ENCODE peak calls at places on chromosomes 2 and 18, in five cellular contexts. L is DMS 273 treated with DMSO at 0.1 percent for 48 hours; O is amniotic epithelial cell; N is renal cortical epithelial cell; D is central memory CD4-positive, alpha-beta T cell. S is an unnamed sample.

GRCh38 chr2:37775908-37776250 is 104.4 kb upstream of the CDC42EP3 start:
- DNase-seq in N (peak), O (peak), D (no peak), L (no peak), S (no peak)

GRCh38 chr2:54052825-54053718 is 62.3 kb upstream of the ACYP2 start:
- DNase-seq in O (no peak), N (no peak), L (no peak), D (no peak), S (peak)

GRCh38 chr2:240397542-240397916 is 37.9 kb upstream of the GPC1 start:
- DNase-seq in L (no peak), N (no peak), D (no peak), O (no peak), S (no peak)

GRCh38 chr2:145597011-145597410 is 1077.1 kb upstream of the ZEB2 start:
- DNase-seq in O (peak), L (no peak), N (peak), D (no peak), S (no peak)

GRCh38 chr2:55856936-55857335 is 66.6 kb downstream of the EFEMP1 start:
- DNase-seq in D (no peak), O (peak), L (no peak), N (peak), S (no peak)

GRCh38 chr2:16653083-16653375 is 12.6 kb downstream of the CYRIA start:
- DNase-seq in L (no peak), N (no peak), O (no peak), D (no peak), S (no peak)

GRCh38 chr2:70748002-70748779 is 19.8 kb downstream of the ADD2 start:
- DNase-seq in N (no peak), D (no peak), L (no peak), O (no peak), S (no peak)

GRCh38 chr18:5451130-5451529 is 92.7 kb downstream of the EPB41L3 start:
- DNase-seq in N (no peak), O (no peak), D (no peak), L (no peak), S (no peak)

GRCh38 chr2:68693947-68694346 is 40.7 kb upstream of the ARHGAP25 start:
- DNase-seq in L (peak), D (no peak), N (no peak), O (no peak), S (peak)

GRCh38 chr2:8116661-8117060 is 565.2 kb upstream of the ID2 start:
- DNase-seq in L (no peak), D (no peak), O (no peak), N (no peak), S (no peak)

GRCh38 chr2:25252291-25253152 is 84.1 kb upstream of the POMC start:
- DNase-seq in O (peak), L (no peak), D (peak), N (peak), S (peak)

GRCh38 chr2:39225564-39225963 is 18.2 kb downstream of the CDKL4 start:
- DNase-seq in O (no peak), N (no peak), D (no peak), L (no peak), S (no peak)

GRCh38 chr18:57052759-57053158 is 94.1 kb upstream of the BOD1L2 start:
- DNase-seq in O (no peak), D (no peak), L (no peak), N (no peak), S (no peak)

GRCh38 chr18:50649821-50650220 is 89.9 kb downstream of the MAPK4 start:
- DNase-seq in N (peak), L (no peak), O (peak), D (no peak), S (no peak)

GRCh38 chr18:8163287-8163959 is 445.8 kb upstream of the RAB12 start:
- DNase-seq in L (no peak), D (no peak), O (no peak), N (no peak), S (no peak)

GRCh38 chr2:19933351-19933981 is 31.7 kb upstream of the TTC32 start:
- DNase-seq in D (no peak), O (peak), L (no peak), N (peak), S (peak)

GRCh38 chr2:187553908-187554703 is at the start of gene TFPI:
- DNase-seq in O (peak), N (peak), D (no peak), L (peak), S (peak)

GRCh38 chr2:157233506-157233905 is 24.0 kb upstream of the GALNT5 start:
- DNase-seq in O (peak), N (no peak), D (no peak), L (no peak), S (no peak)

GRCh38 chr2:173571021-173571821 is 216.5 kb downstream of the CDCA7 start:
- DNase-seq in L (peak), N (peak), D (no peak), O (peak), S (peak)

GRCh38 chr2:192070099-192070498 is 124.6 kb downstream of the TMEFF2 start:
- DNase-seq in L (no peak), O (peak), D (no peak), N (no peak), S (no peak)

GRCh38 chr18:72941001-72941400 is 73.2 kb upstream of the NETO1 start:
- DNase-seq in D (no peak), N (peak), O (no peak), L (no peak), S (peak)

GRCh38 chr2:162182395-162182794 is 30.3 kb upstream of the GCG start:
- DNase-seq in O (no peak), L (no peak), D (no peak), N (no peak), S (peak)

GRCh38 chr2:143629344-143629743 is 500.1 kb downstream of the ARHGAP15 start:
- DNase-seq in O (peak), D (no peak), L (no peak), N (peak), S (peak)

GRCh38 chr2:97734061-97734912 is 20.9 kb downstream of the ZAP70 start:
- DNase-seq in O (no peak), N (no peak), L (no peak), D (no peak), S (no peak)

GRCh38 chr2:109032229-109032800 is 43.3 kb upstream of the EDAR start:
- DNase-seq in D (no peak), L (no peak), O (no peak), N (no peak), S (no peak)

GRCh38 chr2:85503168-85503610 is 35.8 kb upstream of the MAT2A start:
- DNase-seq in O (no peak), D (no peak), N (no peak), L (no peak), S (no peak)

GRCh38 chr2:144358979-144359541 is 160.9 kb downstream of the ZEB2 start:
- DNase-seq in D (no peak), N (peak), L (no peak), O (peak), S (no peak)